ENCODE peak calls at places on chromosomes 2 and 18, in ten cellular contexts. M is chondrocyte, S is RWPE1, A is Calu3, O is neural crest cell, R is brain microvascular endothelial cell, V is lower lobe of right lung, B is astrocyte, G is H9, Q is nephron progenitor cell. Z is an unnamed sample.

GRCh38 chr2:114068438-114068837 is 178.5 kb downstream of the ACTR3 start:
- DNase-seq in M (no peak), B (no peak), V (no peak), R (no peak), S (no peak), A (peak; percentile 16), Q (peak; percentile 58), G (peak; percentile 34), O (peak; percentile 3), Z (peak; percentile 32)

GRCh38 chr2:238947920-238948710 is 100.2 kb downstream of the TWIST2 start:
- DNase-seq in A (peak; percentile 23), B (peak; percentile 97), R (peak; percentile 89), M (no peak), G (peak; percentile 49), S (peak; percentile 88), V (no peak), O (no peak), Q (no peak), Z (peak; percentile 87)

GRCh38 chr18:9366126-9366714 is 31.6 kb downstream of the TWSG1 start:
- DNase-seq in O (peak; percentile 1), G (peak; percentile 82), R (peak; percentile 16), Q (peak; percentile 5), A (peak; percentile 69), S (peak; percentile 79), V (no peak), M (no peak), B (peak; percentile 42), Z (peak; percentile 70)

GRCh38 chr18:62720048-62720447 is 4.7 kb downstream of the PHLPP1 start:
- DNase-seq in V (no peak), B (no peak), G (no peak), S (no peak), R (no peak), Q (no peak), A (no peak), O (no peak), M (no peak), Z (no peak)

GRCh38 chr2:111900859-111901258 is 2.5 kb downstream of the MERTK start:
- DNase-seq in R (peak; percentile 36), Q (no peak), O (no peak), V (no peak), G (no peak), A (peak; percentile 60), S (no peak), B (no peak), M (no peak), Z (peak; percentile 53)

GRCh38 chr2:159046966-159047365 is 78.5 kb downstream of the TANC1 start:
- DNase-seq in R (peak; percentile 62), Q (no peak), M (no peak), G (no peak), V (no peak), S (no peak), A (no peak), B (peak; percentile 93), O (no peak), Z (no peak)

GRCh38 chr2:107303964-107304363 is 418.0 kb upstream of the ST6GAL2 start:
- DNase-seq in S (no peak), V (no peak), O (no peak), G (no peak), M (no peak), Q (no peak), R (peak; percentile 28), A (no peak), B (no peak), Z (no peak)

GRCh38 chr2:216857131-216857550 is 2.7 kb downstream of the TNP1 start:
- DNase-seq in Q (no peak), G (no peak), M (no peak), A (no peak), S (no peak), O (no peak), V (no peak), R (peak; percentile 25), B (peak; percentile 44), Z (no peak)

GRCh38 chr2:67945976-67946375 is 116.8 kb downstream of the C1D start:
- DNase-seq in Q (no peak), S (no peak), G (no peak), V (no peak), A (no peak), O (no peak), M (no peak), R (no peak), B (no peak), Z (no peak)

GRCh38 chr2:190927257-190927656 is 46.6 kb downstream of the GLS start:
- DNase-seq in A (peak; percentile 43), S (no peak), O (no peak), R (peak; percentile 27), G (no peak), Q (no peak), B (peak; percentile 82), V (no peak), M (no peak), Z (no peak)

GRCh38 chr18:39341106-39341505 is 1775.5 kb upstream of the CELF4 start:
- DNase-seq in O (no peak), M (no peak), A (no peak), R (no peak), V (no peak), S (no peak), Q (no peak), G (no peak), B (no peak), Z (no peak)

GRCh38 chr2:12982149-12982584 is 265.4 kb downstream of the TRIB2 start:
- DNase-seq in V (no peak), M (no peak), Q (no peak), S (no peak), R (no peak), G (no peak), A (no peak), O (no peak), B (peak; percentile 38), Z (no peak)

GRCh38 chr2:78992807-78993517 is 32.5 kb upstream of the REG3G start:
- DNase-seq in R (no peak), B (no peak), V (peak; percentile 41), G (peak; percentile 88), O (peak; percentile 5), M (no peak), Q (peak; percentile 47), S (peak; percentile 10), A (no peak), Z (no peak)

GRCh38 chr18:49731860-49732311 is 81.4 kb downstream of the ACAA2 start:
- DNase-seq in V (no peak), B (no peak), M (no peak), A (no peak), Q (no peak), G (no peak), R (no peak), O (no peak), S (peak; percentile 36), Z (no peak)

GRCh38 chr2:40559175-40559574 is 107.3 kb upstream of the SLC8A1 start:
- DNase-seq in V (no peak), G (no peak), R (no peak), S (no peak), B (peak; percentile 2), A (no peak), Q (no peak), M (no peak), O (no peak), Z (no peak)

GRCh38 chr2:23706613-23707078 is 220.3 kb downstream of the ATAD2B start:
- DNase-seq in M (no peak), R (no peak), B (no peak), S (no peak), A (no peak), V (no peak), O (no peak), G (no peak), Q (no peak), Z (no peak)

GRCh38 chr2:196000551-196000950 is 68.1 kb downstream of the DNAH7 start:
- DNase-seq in G (no peak), S (no peak), M (no peak), O (no peak), Q (no peak), R (no peak), V (no peak), B (no peak), A (no peak), Z (no peak)

GRCh38 chr18:77811510-77811909 is 561.9 kb downstream of the GALR1 start:
- DNase-seq in O (no peak), V (no peak), G (no peak), A (no peak), M (no peak), B (no peak), Q (no peak), S (peak; percentile 1), R (peak; percentile 2), Z (peak; percentile 1)

GRCh38 chr2:10579441-10580169 is 110.2 kb downstream of the NOL10 start:
- DNase-seq in Q (no peak), S (no peak), B (no peak), A (no peak), G (no peak), V (no peak), O (no peak), R (no peak), M (no peak), Z (no peak)

GRCh38 chr2:169276045-169276444 is 86.3 kb downstream of the LRP2 start:
- DNase-seq in B (no peak), M (no peak), G (no peak), A (peak; percentile 32), Q (no peak), R (no peak), S (no peak), O (no peak), V (no peak), Z (peak; percentile 31)
- TF ChIP-seq CTCF in B (no peak), M (peak; percentile 71), G (no peak), A (no peak), Q (no peak), R (peak; percentile 46), S (no peak), O (peak; percentile 49), V (peak; percentile 26), Z (peak; percentile 25)

GRCh38 chr2:132795220-132795619 is 125.2 kb upstream of the LYPD1 start:
- DNase-seq in M (no peak), A (no peak), O (no peak), V (no peak), R (peak; percentile 22), B (no peak), Q (no peak), G (no peak), S (no peak), Z (no peak)
- TF ChIP-seq CTCF in M (no peak), A (no peak), O (no peak), V (no peak), R (no peak), B (no peak), Q (no peak), G (no peak), S (no peak), Z (no peak)

GRCh38 chr2:75560022-75560767 is 544 bp downstream of the EVA1A start:
- DNase-seq in B (peak; percentile 33), S (peak; percentile 36), R (peak; percentile 27), V (peak; percentile 57), G (peak; percentile 58), M (no peak), O (peak; percentile 26), Q (peak; percentile 49), A (peak; percentile 8), Z (peak; percentile 60)
- TF ChIP-seq CTCF in B (peak; percentile 16), S (no peak), R (peak; percentile 76), V (peak; percentile 13), G (peak; percentile 51), M (peak; percentile 83), O (peak; percentile 41), Q (peak; percentile 28), A (no peak), Z (peak; percentile 39)

DNA sequence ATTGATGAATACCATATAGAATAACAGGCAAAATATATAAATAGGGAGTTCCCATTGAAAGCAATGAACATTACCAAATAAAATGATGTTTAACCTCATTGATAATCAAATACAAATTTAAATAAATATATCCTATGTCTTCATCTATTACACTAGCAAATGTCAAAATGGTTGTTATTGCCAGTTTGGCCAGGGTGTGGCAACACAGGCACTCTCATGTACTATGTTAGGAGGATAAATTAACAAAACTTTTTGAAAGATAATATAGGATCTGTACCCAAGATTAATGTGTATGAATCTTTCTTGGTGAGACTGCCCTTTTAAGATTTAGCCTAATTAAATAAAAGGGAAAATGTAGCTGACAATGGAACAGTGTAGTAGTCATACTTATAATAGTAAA is 659.3 kb downstream of the ERBB4 start:
- DNase-seq in O (no peak), M (no peak), G (no peak), R (peak; percentile 33), B (no peak), A (peak; percentile 4), Q (no peak), S (no peak), V (no peak), Z (peak; percentile 6)
- TF ChIP-seq CTCF in O (peak; percentile 53), M (peak; percentile 86), G (peak; percentile 54), R (peak; percentile 61), B (peak; percentile 25), A (no peak), Q (no peak), S (no peak), V (no peak), Z (no peak)

Z was measured in MCF 10A.